ENCODE peak calls at places on chromosomes 12 and 14, in ten cellular contexts. Z is body of pancreas, E is AG09309, W is GM12878, V is PC-3, R is stomach, T is left lung, M is breast epithelium, Y is HCT116, X is AG04450. L is an unnamed sample.

GRCh38 chr14:94460631-94461416 is 8.2 kb upstream of the SERPINA11 start:
- DNase-seq in Z (no peak), E (no peak), W (no peak), V (no peak), R (no peak), T (no peak), M (no peak), Y (no peak), X (no peak), L (no peak)

GRCh38 chr12:59398164-59398563 is 197.7 kb upstream of the SLC16A7 start:
- DNase-seq in Z (no peak), E (no peak), W (no peak), V (no peak), R (no peak), T (no peak), M (no peak), Y (no peak), X (no peak), L (no peak)

GRCh38 chr12:81224626-81225025 is 146.7 kb downstream of the ACSS3 start:
- DNase-seq in Z (no peak), E (no peak), W (no peak), V (no peak), R (no peak), T (no peak), M (no peak), Y (no peak), X (no peak), L (no peak)

GRCh38 chr14:38129705-38130104 is 78.0 kb upstream of the SSTR1 start:
- DNase-seq in Z (no peak), E (no peak), W (no peak), V (no peak), R (no peak), T (no peak), M (no peak), Y (no peak), X (no peak), L (no peak)

GRCh38 chr12:79737875-79738718 is 47.3 kb upstream of the PAWR start:
- DNase-seq in Z (peak; percentile 49), E (peak; percentile 29), W (peak; percentile 16), V (peak; percentile 89), R (peak; percentile 42), T (no peak), M (no peak), Y (peak; percentile 54), X (no peak), L (peak; percentile 68)

GRCh38 chr12:125186471-125187147 is 121.4 kb downstream of the AACS start:
- DNase-seq in Z (no peak), E (no peak), W (no peak), V (no peak), R (no peak), T (no peak), M (no peak), Y (no peak), X (no peak), L (peak; percentile 3)

GRCh38 chr14:100654814-100655795 is 67.9 kb upstream of the BEGAIN start:
- DNase-seq in Z (peak; percentile 68), E (no peak), W (no peak), V (peak; percentile 56), R (peak; percentile 57), T (no peak), M (no peak), Y (no peak), X (no peak), L (no peak)

GRCh38 chr12:73632191-73632590 is 905.4 kb upstream of the ATXN7L3B start:
- DNase-seq in Z (no peak), E (no peak), W (no peak), V (no peak), R (no peak), T (no peak), M (no peak), Y (no peak), X (no peak), L (no peak)

GRCh38 chr12:64672925-64673409 is 62.7 kb downstream of the RASSF3 start:
- DNase-seq in Z (peak; percentile 79), E (no peak), W (no peak), V (peak; percentile 42), R (peak; percentile 84), T (peak; percentile 45), M (no peak), Y (peak; percentile 56), X (no peak), L (peak; percentile 77)

GRCh38 chr14:95482967-95483842 is 33.2 kb downstream of the SYNE3 start:
- DNase-seq in Z (peak; percentile 82), E (peak; percentile 87), W (no peak), V (peak; percentile 82), R (peak; percentile 67), T (peak; percentile 79), M (no peak), Y (peak; percentile 46), X (peak; percentile 87), L (peak; percentile 98)

GRCh38 chr12:7905071-7905470 is 30.9 kb downstream of the SLC2A3 start:
- DNase-seq in Z (no peak), E (no peak), W (no peak), V (peak; percentile 11), R (no peak), T (no peak), M (no peak), Y (no peak), X (no peak), L (peak; percentile 71)

GRCh38 chr12:114735011-114735410 is 51.0 kb upstream of the TBX3 start:
- DNase-seq in Z (no peak), E (no peak), W (no peak), V (no peak), R (no peak), T (no peak), M (no peak), Y (no peak), X (no peak), L (no peak)

GRCh38 chr14:100616854-100617714 is 29.9 kb upstream of the BEGAIN start:
- DNase-seq in Z (no peak), E (no peak), W (no peak), V (no peak), R (no peak), T (no peak), M (no peak), Y (no peak), X (no peak), L (no peak)

GRCh38 chr12:121903202-121903601 is 14.6 kb downstream of the PSMD9 start:
- DNase-seq in Z (no peak), E (no peak), W (no peak), V (no peak), R (no peak), T (no peak), M (no peak), Y (no peak), X (no peak), L (no peak)

GRCh38 chr12:132366341-132366861 is 37.0 kb upstream of the GALNT9 start:
- DNase-seq in Z (peak; percentile 7), E (no peak), W (no peak), V (no peak), R (no peak), T (peak; percentile 20), M (peak; percentile 46), Y (no peak), X (no peak), L (no peak)

GRCh38 chr12:132363661-132364347 is 34.4 kb upstream of the GALNT9 start:
- DNase-seq in Z (no peak), E (no peak), W (no peak), V (no peak), R (no peak), T (peak; percentile 13), M (peak; percentile 25), Y (no peak), X (no peak), L (no peak)

GRCh38 chr12:132362966-132363660 is 33.7 kb upstream of the GALNT9 start:
- DNase-seq in Z (no peak), E (no peak), W (no peak), V (no peak), R (no peak), T (peak; percentile 19), M (peak; percentile 42), Y (no peak), X (no peak), L (no peak)

GRCh38 chr12:132364348-132364902 is 35.0 kb upstream of the GALNT9 start:
- DNase-seq in Z (no peak), E (no peak), W (no peak), V (no peak), R (no peak), T (no peak), M (no peak), Y (no peak), X (no peak), L (no peak)

GRCh38 chr12:132365226-132365625 is 35.8 kb upstream of the GALNT9 start:
- DNase-seq in Z (no peak), E (no peak), W (no peak), V (no peak), R (no peak), T (no peak), M (no peak), Y (no peak), X (no peak), L (no peak)
- H3K4me3 ChIP-seq in Z (no peak overlapping the region), E (no peak overlapping the region), W (no peak overlapping the region), V (no peak overlapping the region), R (no peak overlapping the region), T (no peak overlapping the region), M (no peak overlapping the region), Y (no peak overlapping the region), X (no peak overlapping the region), L (no peak overlapping the region)

DNA sequence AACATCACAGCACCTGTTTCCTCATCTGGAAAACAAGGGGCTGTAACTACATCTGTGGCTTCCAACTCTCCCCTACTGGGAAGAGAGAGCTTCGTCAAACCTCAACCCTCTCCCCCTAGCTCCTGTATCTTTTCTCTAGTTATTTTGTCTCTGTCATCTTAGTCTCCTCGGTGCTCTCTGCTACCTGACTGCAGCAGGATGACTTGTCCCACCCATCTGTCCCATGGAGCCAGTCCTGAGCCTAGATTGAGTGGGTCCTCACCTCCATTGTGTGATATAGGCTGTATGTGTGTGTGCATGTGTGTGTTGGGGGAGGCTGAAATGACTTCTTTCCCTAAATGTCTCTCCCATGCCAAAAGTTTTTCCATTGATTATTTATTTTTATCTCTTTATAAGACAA is 177.3 kb downstream of the EMP1 start:
- DNase-seq in Z (no peak), E (no peak), W (no peak), V (no peak), R (no peak), T (no peak), M (no peak), Y (no peak), X (no peak), L (no peak)
- TF ChIP-seq CTCF in Z (no peak), E (no peak), W (no peak), V (no peak), R (no peak), T (no peak), M (no peak), Y (no peak), X (no peak), L (no peak)

GRCh38 chr14:77319416-77319815 is 1.3 kb downstream of the POMT2 start:
- DNase-seq in Z (no peak), E (no peak), W (no peak), V (peak; percentile 49), R (no peak), T (no peak), M (no peak), Y (no peak), X (no peak), L (no peak)
- H3K4me3 ChIP-seq in Z (no peak overlapping the region), E (no peak overlapping the region), W (no peak overlapping the region), V (peak overlapping the region; percentile 86), R (no peak overlapping the region), T (no peak overlapping the region), M (no peak overlapping the region), Y (peak overlapping the region; percentile 72), X (no peak overlapping the region), L (no peak overlapping the region)

DNA sequence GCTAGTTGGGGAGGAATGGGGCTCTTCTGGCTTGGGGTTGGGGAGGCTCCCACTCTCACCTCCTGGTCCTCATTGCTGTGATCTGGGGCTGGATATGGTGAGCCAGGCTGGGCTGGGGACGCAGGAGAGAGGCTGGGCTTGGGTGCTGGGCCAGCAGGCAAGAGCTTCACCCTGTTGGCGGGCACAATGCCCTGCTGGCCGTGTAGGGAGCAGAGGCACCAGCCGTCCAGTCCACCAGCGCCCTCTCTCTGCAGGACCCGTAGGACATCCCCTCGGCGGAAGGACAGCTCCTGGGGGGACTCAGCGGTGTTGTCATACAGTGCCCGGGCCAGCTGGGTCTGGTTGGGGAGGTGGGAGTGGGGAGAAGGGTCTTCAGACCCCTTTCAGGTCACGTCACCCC is 4.5 kb downstream of the EFS start:
- DNase-seq in Z (no peak), E (no peak), W (no peak), V (no peak), R (no peak), T (no peak), M (no peak), Y (no peak), X (no peak), L (no peak)
- TF ChIP-seq CTCF in Z (no peak), E (peak; percentile 12), W (no peak), V (peak; percentile 32), R (no peak), T (no peak), M (no peak), Y (peak; percentile 44), X (no peak), L (no peak)

L was measured in fibroblast of villous mesenchyme.